ENCODE peak calls at places on chromosomes 4 and X, in ten cellular contexts. M is IMR-90, C is GM23338, Z is GM23248, S is ascending aorta, G is lung, A is OCI-LY7, Y is heart left ventricle, Q is pancreas, X is cardiac muscle cell. J is an unnamed sample. For H3K4me1, the result is how much of the 10 kb centered on the place peaks cover.

GRCh38 chr4:157143365-157143764 is 67.4 kb downstream of the GLRB start:
- DNase-seq in Z (peak), C (no peak), S (no peak), G (no peak), Y (no peak), X (no peak), A (no peak), M (no peak), Q (no peak), J (no peak)

GRCh38 chrX:100622989-100623388 is 13.6 kb downstream of the TSPAN6 start:
- DNase-seq in X (no peak), Q (no peak), C (no peak), A (no peak), S (no peak), Z (no peak), M (no peak), Y (no peak), G (no peak), J (no peak)

GRCh38 chrX:21047034-21047455 is 327.2 kb upstream of the CNKSR2 start:
- DNase-seq in X (no peak), Z (no peak), G (no peak), C (peak), Q (no peak), M (no peak), S (no peak), A (no peak), Y (no peak), J (no peak)

GRCh38 chr4:151961456-151961855 is 200.6 kb upstream of the GATB start:
- DNase-seq in M (no peak), S (no peak), Q (no peak), Z (no peak), G (no peak), Y (no peak), C (no peak), X (no peak), A (no peak), J (no peak)

GRCh38 chr4:83255584-83255983 is 29.0 kb downstream of the COQ2 start:
- DNase-seq in Y (no peak), A (no peak), C (no peak), G (no peak), Z (peak), S (no peak), Q (no peak), M (peak), X (no peak), J (no peak)

GRCh38 chr4:183289688-183290087 is 30.4 kb downstream of the CLDN22 start:
- DNase-seq in M (no peak), A (peak), X (no peak), Y (no peak), Q (no peak), Z (peak), G (no peak), S (no peak), C (peak), J (no peak)

GRCh38 chr4:74793757-74794340 is 474 bp downstream of the BTC start:
- DNase-seq in G (peak), X (peak), C (peak), A (no peak), M (no peak), Q (peak), S (peak), Y (peak), Z (peak), J (peak)

GRCh38 chrX:120668357-120668756 is 38.5 kb upstream of the C1GALT1C1 start:
- DNase-seq in G (no peak), Q (no peak), Y (no peak), C (no peak), S (no peak), X (no peak), A (no peak), M (no peak), Z (peak), J (no peak)

GRCh38 chrX:39856472-39857121 is 241.2 kb downstream of the BCOR start:
- DNase-seq in Y (no peak), S (no peak), X (no peak), Z (no peak), G (no peak), Q (no peak), A (no peak), M (no peak), C (no peak), J (no peak)

GRCh38 chr4:106245176-106245575 is 70.8 kb downstream of the TBCK start:
- DNase-seq in G (no peak), S (no peak), C (no peak), X (peak), Q (no peak), Z (no peak), Y (no peak), A (no peak), M (peak), J (no peak)

GRCh38 chr4:183675625-183676024 is 16.5 kb downstream of the TRAPPC11 start:
- DNase-seq in Q (no peak), Y (no peak), A (no peak), C (no peak), X (no peak), M (no peak), G (no peak), S (no peak), Z (peak), J (no peak)

GRCh38 chr4:110589297-110589696 is 33.6 kb downstream of the PITX2 start:
- DNase-seq in G (no peak), Y (no peak), M (peak), X (no peak), C (no peak), A (no peak), Q (no peak), S (no peak), Z (peak), J (no peak)

GRCh38 chr4:26020896-26021295 is 106.9 kb downstream of the SMIM20 start:
- DNase-seq in A (no peak), X (no peak), S (peak), C (no peak), G (no peak), Q (no peak), Z (peak), M (peak), Y (no peak), J (no peak)

GRCh38 chrX:30620125-30620524 is 33.1 kb upstream of the GK start:
- DNase-seq in G (no peak), Z (peak), Q (no peak), A (no peak), S (no peak), X (no peak), Y (no peak), C (no peak), M (peak), J (no peak)

GRCh38 chrX:75642811-75643361 is 120.0 kb upstream of the ZDHHC15 start:
- DNase-seq in G (no peak), Q (no peak), A (no peak), Y (no peak), Z (no peak), M (no peak), S (no peak), C (no peak), X (no peak), J (no peak)

GRCh38 chrX:31136144-31136572 is 64.3 kb upstream of the FTHL17 start:
- DNase-seq in A (peak), S (no peak), Y (no peak), C (no peak), G (no peak), Q (no peak), Z (no peak), M (no peak), X (no peak), J (no peak)

GRCh38 chr4:86582453-86582852 is 11.7 kb upstream of the PTPN13 start:
- DNase-seq in A (no peak), G (no peak), M (no peak), Q (no peak), Y (no peak), S (no peak), C (no peak), X (no peak), Z (peak), J (no peak)

GRCh38 chrX:46803140-46803539 is 33.7 kb upstream of the RP2 start:
- DNase-seq in Y (no peak), G (no peak), C (peak), Q (no peak), Z (peak), S (no peak), M (no peak), X (no peak), A (peak), J (no peak)

GRCh38 chr4:61590881-61591280 is 390.8 kb downstream of the ADGRL3 start:
- DNase-seq in Z (no peak), G (no peak), C (peak), Q (no peak), S (no peak), X (no peak), Y (no peak), A (no peak), M (no peak), J (no peak)

GRCh38 chr4:31327031-31327430 is 606.9 kb downstream of the PCDH7 start:
- DNase-seq in C (no peak), A (no peak), M (no peak), Q (no peak), G (no peak), X (no peak), S (no peak), Z (no peak), Y (no peak), J (no peak)

GRCh38 chr4:152935661-152936445 is at the start of gene FHDC1:
- DNase-seq in X (peak), M (no peak), A (no peak), S (no peak), Q (peak), Z (peak), G (peak), Y (no peak), C (peak), J (no peak)

GRCh38 chr4:7956306-7957112 is 16.8 kb upstream of the AFAP1 start:
- DNase-seq in Z (peak), C (no peak), G (no peak), Y (no peak), A (no peak), M (peak), Q (no peak), S (no peak), X (no peak), J (no peak)

GRCh38 chr4:7144374-7145290 is 47.7 kb upstream of the SORCS2 start:
- DNase-seq in G (no peak), Z (peak), M (peak), Q (no peak), X (no peak), S (no peak), Y (no peak), A (no peak), C (no peak), J (no peak)

GRCh38 chrX:123184199-123184857 is at the start of gene GRIA3:
- DNase-seq in Q (no peak), Y (no peak), Z (peak), S (no peak), A (no peak), C (peak), X (no peak), G (no peak), M (no peak), J (no peak)

GRCh38 chr4:5990446-5991160 is 27.6 kb downstream of the C4orf50 start:
- DNase-seq in Q (no peak), M (no peak), Y (no peak), S (peak), Z (no peak), G (no peak), X (no peak), A (no peak), C (no peak), J (no peak)
- H3K4me1 ChIP-seq in Q (under half), M (under half), Y (under half), S (under half), Z (under half), G (under half), X (under half), A (under half), C (under half), J (under half)

GRCh38 chr4:185256444-185256843 is 47.0 kb downstream of the SNX25 start:
- DNase-seq in Y (no peak), M (peak), A (no peak), X (no peak), C (no peak), Q (no peak), Z (peak), G (no peak), S (no peak), J (no peak)
- H3K4me1 ChIP-seq in Y (under half), M (under half), A (half or more), X (under half), C (under half), Q (under half), Z (under half), G (under half), S (under half), J (under half)

GRCh38 chr4:37662306-37662705 is 23.9 kb downstream of the RELL1 start:
- DNase-seq in G (no peak), Q (no peak), A (no peak), Z (no peak), M (no peak), Y (no peak), C (peak), X (no peak), S (no peak), J (no peak)

GRCh38 chr4:37664696-37665095 is 21.5 kb downstream of the RELL1 start:
- DNase-seq in Y (no peak), M (no peak), A (no peak), C (peak), X (peak), Q (no peak), G (no peak), S (no peak), Z (no peak), J (no peak)

GRCh38 chr4:37663552-37663951 is 22.6 kb downstream of the RELL1 start:
- DNase-seq in A (no peak), M (no peak), S (no peak), G (no peak), Q (no peak), C (no peak), X (no peak), Y (no peak), Z (no peak), J (no peak)

GRCh38 chr4:37662861-37663390 is 23.2 kb downstream of the RELL1 start:
- DNase-seq in X (peak), C (peak), Q (no peak), G (no peak), S (no peak), Y (no peak), A (no peak), Z (no peak), M (peak), J (peak)

GRCh38 chr4:37661643-37662221 is 24.4 kb downstream of the RELL1 start:
- DNase-seq in X (no peak), Y (no peak), Q (no peak), Z (peak), M (peak), C (no peak), A (no peak), S (no peak), G (no peak), J (no peak)
- H3K4me1 ChIP-seq in X (under half), Y (under half), Q (under half), Z (under half), M (under half), C (half or more), A (under half), S (under half), G (under half), J (half or more)

GRCh38 chr4:21709761-21710160 is 238.8 kb downstream of the KCNIP4 start:
- DNase-seq in A (no peak), C (no peak), G (no peak), M (no peak), S (no peak), X (no peak), Z (no peak), Y (no peak), Q (no peak), J (no peak)

GRCh38 chr4:21709031-21709430 is 239.5 kb downstream of the KCNIP4 start:
- DNase-seq in C (no peak), X (no peak), Q (no peak), M (no peak), Z (no peak), S (no peak), G (no peak), Y (no peak), A (no peak), J (no peak)

GRCh38 chr4:21710212-21710843 is 238.2 kb downstream of the KCNIP4 start:
- DNase-seq in G (no peak), Q (no peak), A (no peak), M (no peak), S (no peak), Z (no peak), X (no peak), C (no peak), Y (no peak), J (no peak)
- H3K4me1 ChIP-seq in G (under half), Q (under half), A (under half), M (under half), S (under half), Z (under half), X (under half), C (under half), Y (under half), J (under half)

GRCh38 chr4:129092636-129093172 is 635 bp downstream of the SCLT1 start:
- DNase-seq in Y (no peak), A (no peak), Q (no peak), S (no peak), M (peak), C (no peak), Z (peak), X (peak), G (no peak), J (no peak)
- H3K4me1 ChIP-seq in Y (under half), A (under half), Q (under half), S (under half), M (under half), C (under half), Z (under half), X (under half), G (under half), J (under half)

DNA sequence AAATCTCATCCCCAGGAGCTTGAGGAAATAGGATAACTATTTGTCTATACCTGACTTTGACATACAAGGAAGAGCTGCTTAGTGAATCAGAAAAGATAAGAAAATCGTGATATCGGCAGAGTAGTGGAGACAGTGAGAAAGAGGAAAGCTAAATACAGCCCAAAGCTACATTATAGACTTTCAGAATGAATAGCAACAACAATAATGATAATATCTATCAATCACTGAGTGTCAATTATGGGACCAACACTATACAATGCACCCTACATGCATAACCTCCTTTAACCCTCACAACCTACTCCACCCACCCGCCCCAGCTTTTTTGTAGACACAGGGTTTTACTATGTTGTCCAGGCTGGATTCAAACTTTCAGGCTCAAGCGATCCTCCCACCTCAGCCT is 205.1 kb downstream of the PPP3CA start:
- DNase-seq in G (no peak), C (no peak), Z (no peak), X (no peak), Q (no peak), A (no peak), S (no peak), Y (no peak), M (no peak), J (no peak)
- H3K4me1 ChIP-seq in G (under half), C (under half), Z (under half), X (under half), Q (under half), A (under half), S (under half), Y (under half), M (under half), J (under half)

GRCh38 chrX:98506907-98507306 is 1623.2 kb downstream of the RPA4 start:
- DNase-seq in A (no peak), G (no peak), S (no peak), Y (no peak), Z (no peak), X (no peak), Q (no peak), M (no peak), C (no peak), J (no peak)
- H3K4me1 ChIP-seq in A (under half), G (under half), S (under half), Y (under half), Z (under half), X (under half), Q (under half), M (under half), C (under half), J (under half)

J was measured in heart right ventricle.